ENCODE peak calls at places on chromosomes 7 and 10, in five cellular contexts. One of them, this sample, is unnamed.

GRCh38 chr7:120273476-120273975 is 551 bp downstream of the KCND2 start:
- DNase-seq in cardiac fibroblast: peak; percentile 43
- DNase-seq in MM.1S: peak; percentile 92
- DNase-seq in OCI-LY7: no peak
- DNase-seq in fibroblast of lung: peak; percentile 22
- DNase-seq in this sample: no peak

GRCh38 chr10:24951201-24952145 is 933 bp downstream of the PRTFDC1 start:
- DNase-seq in cardiac fibroblast: peak; percentile 65
- DNase-seq in MM.1S: no peak
- DNase-seq in OCI-LY7: no peak
- DNase-seq in fibroblast of lung: peak; percentile 34
- DNase-seq in this sample: no peak

GRCh38 chr10:62177111-62177510 is 91.5 kb downstream of the RTKN2 start:
- DNase-seq in cardiac fibroblast: peak; percentile 18
- DNase-seq in MM.1S: no peak
- DNase-seq in OCI-LY7: no peak
- DNase-seq in fibroblast of lung: peak; percentile 57
- DNase-seq in this sample: no peak

GRCh38 chr10:125159486-125159931 is 854 bp downstream of the CTBP2 start:
- DNase-seq in cardiac fibroblast: peak; percentile 21
- DNase-seq in MM.1S: no peak
- DNase-seq in OCI-LY7: no peak
- DNase-seq in fibroblast of lung: no peak
- DNase-seq in this sample: no peak

GRCh38 chr10:86964061-86964846 is 4.0 kb upstream of the ADIRF start:
- DNase-seq in cardiac fibroblast: no peak
- DNase-seq in MM.1S: no peak
- DNase-seq in OCI-LY7: no peak
- DNase-seq in fibroblast of lung: no peak
- DNase-seq in this sample: no peak

GRCh38 chr7:151808296-151809155 is 68.4 kb downstream of the PRKAG2 start:
- DNase-seq in cardiac fibroblast: peak; percentile 22
- DNase-seq in MM.1S: no peak
- DNase-seq in OCI-LY7: no peak
- DNase-seq in fibroblast of lung: peak; percentile 30
- DNase-seq in this sample: no peak

GRCh38 chr10:27153855-27154198 is 357 bp downstream of the YME1L1 start:
- DNase-seq in cardiac fibroblast: peak; percentile 25
- DNase-seq in MM.1S: peak; percentile 26
- DNase-seq in OCI-LY7: peak; percentile 30
- DNase-seq in fibroblast of lung: peak; percentile 28
- DNase-seq in this sample: no peak

GRCh38 chr7:24123061-24123460 is 160.9 kb upstream of the NPY start:
- DNase-seq in cardiac fibroblast: peak; percentile 1
- DNase-seq in MM.1S: no peak
- DNase-seq in OCI-LY7: no peak
- DNase-seq in fibroblast of lung: peak; percentile 42
- DNase-seq in this sample: no peak

DNA sequence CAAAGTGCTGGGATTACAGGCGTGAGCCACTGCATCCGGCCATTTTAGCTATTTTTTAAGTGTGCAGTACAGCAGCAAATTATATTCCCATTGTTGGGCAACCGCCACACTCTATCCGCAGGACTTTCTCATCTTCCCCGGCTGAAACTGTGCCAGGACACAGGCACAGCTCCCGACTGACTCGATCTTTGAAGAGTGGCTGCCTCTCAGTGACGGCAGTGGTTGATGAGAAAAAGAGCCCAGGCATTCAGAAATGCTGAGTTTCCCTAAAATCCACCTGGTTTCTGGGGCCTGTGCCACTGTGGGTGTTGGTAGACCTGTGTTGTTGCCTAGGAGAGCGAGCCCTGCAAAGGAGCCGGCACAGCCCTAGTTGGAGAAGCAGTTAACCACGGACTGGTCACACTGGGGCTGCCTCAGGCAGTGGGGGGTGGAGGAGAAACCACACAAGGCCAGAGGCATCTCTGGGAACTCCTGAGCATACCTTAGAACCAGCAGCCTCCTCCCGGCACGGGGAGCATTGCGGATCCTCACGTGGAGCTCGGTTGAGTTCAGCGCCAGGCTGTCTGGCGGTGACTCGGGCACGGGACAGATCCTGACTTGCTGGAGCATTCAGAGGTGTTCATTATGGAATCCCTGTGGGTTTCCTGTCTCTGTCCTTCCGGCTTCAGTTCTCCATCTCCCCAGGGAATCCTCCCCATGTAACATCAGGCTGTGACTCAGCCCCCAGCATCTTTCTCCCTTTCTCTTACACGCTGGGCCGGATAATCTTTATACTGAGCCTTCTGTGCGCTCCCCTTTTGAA is 16.2 kb downstream of the PFKFB3 start:
- DNase-seq in cardiac fibroblast: peak; percentile 51
- DNase-seq in MM.1S: no peak
- DNase-seq in OCI-LY7: no peak
- DNase-seq in fibroblast of lung: peak; percentile 84
- DNase-seq in this sample: no peak
- H3K4me3 ChIP-seq in cardiac fibroblast: no peak overlapping the region
- H3K4me3 ChIP-seq in MM.1S: no peak overlapping the region
- H3K4me3 ChIP-seq in OCI-LY7: no peak overlapping the region
- H3K4me3 ChIP-seq in fibroblast of lung: no peak overlapping the region
- H3K4me3 ChIP-seq in this sample: no peak overlapping the region

GRCh38 chr10:132404911-132405462 is 8.0 kb downstream of the PWWP2B start:
- DNase-seq in cardiac fibroblast: no peak
- DNase-seq in MM.1S: no peak
- DNase-seq in OCI-LY7: no peak
- DNase-seq in fibroblast of lung: no peak
- DNase-seq in this sample: no peak
- TF ChIP-seq CTCF in cardiac fibroblast: no peak
- TF ChIP-seq CTCF in MM.1S: no peak
- TF ChIP-seq CTCF in OCI-LY7: no peak
- TF ChIP-seq CTCF in fibroblast of lung: no peak
- TF ChIP-seq CTCF in this sample: no peak

GRCh38 chr10:60732240-60733188 is 45.8 kb upstream of the CDK1 start:
- DNase-seq in cardiac fibroblast: no peak
- DNase-seq in MM.1S: peak; percentile 37
- DNase-seq in OCI-LY7: no peak
- DNase-seq in fibroblast of lung: no peak
- DNase-seq in this sample: no peak

GRCh38 chr10:60733826-60734225 is 44.5 kb upstream of the CDK1 start:
- DNase-seq in cardiac fibroblast: no peak
- DNase-seq in MM.1S: no peak
- DNase-seq in OCI-LY7: no peak
- DNase-seq in fibroblast of lung: no peak
- DNase-seq in this sample: no peak

GRCh38 chr10:60735244-60735643 is 43.0 kb upstream of the CDK1 start:
- DNase-seq in cardiac fibroblast: no peak
- DNase-seq in MM.1S: no peak
- DNase-seq in OCI-LY7: no peak
- DNase-seq in fibroblast of lung: no peak
- DNase-seq in this sample: no peak

GRCh38 chr10:60734226-60734625 is 44.1 kb upstream of the CDK1 start:
- DNase-seq in cardiac fibroblast: no peak
- DNase-seq in MM.1S: no peak
- DNase-seq in OCI-LY7: no peak
- DNase-seq in fibroblast of lung: no peak
- DNase-seq in this sample: no peak

DNA sequence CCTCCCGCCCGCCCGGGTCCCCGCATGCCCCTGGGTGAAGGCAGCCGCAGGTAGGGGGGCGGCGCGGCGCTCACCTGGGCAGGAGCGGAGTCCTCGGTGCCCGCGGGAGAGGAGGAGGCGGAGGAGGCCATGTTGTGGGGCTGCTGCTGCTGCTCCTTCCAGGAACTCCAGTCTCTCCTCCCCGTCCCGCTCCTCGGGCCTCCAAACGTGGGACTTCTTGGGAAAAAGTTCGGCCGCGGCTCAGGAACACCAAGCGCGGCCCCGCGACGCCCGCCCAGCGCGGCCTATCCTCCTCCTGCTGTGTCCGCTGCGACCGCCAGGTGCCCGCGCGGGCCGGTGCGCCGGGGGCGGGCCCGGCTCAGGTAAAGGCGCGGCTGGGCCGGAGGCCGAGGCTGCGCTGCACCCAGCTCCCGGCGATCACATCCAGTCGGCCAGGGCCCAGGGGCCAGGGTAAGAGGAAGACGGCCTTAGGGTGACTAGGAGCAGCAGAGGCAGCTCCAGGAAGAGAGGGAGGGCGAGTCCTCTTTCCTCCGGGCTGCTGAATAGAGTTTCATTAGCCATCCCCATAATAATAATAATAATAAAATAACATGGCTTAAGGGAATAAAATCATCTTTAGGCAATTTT is 45.0 kb upstream of the CDK1 start:
- DNase-seq in cardiac fibroblast: no peak
- DNase-seq in MM.1S: peak; percentile 62
- DNase-seq in OCI-LY7: no peak
- DNase-seq in fibroblast of lung: peak; percentile 11
- DNase-seq in this sample: no peak
- H3K4me3 ChIP-seq in cardiac fibroblast: peak overlapping the region; percentile 46
- H3K4me3 ChIP-seq in MM.1S: peak overlapping the region; percentile 69
- H3K4me3 ChIP-seq in OCI-LY7: no peak overlapping the region
- H3K4me3 ChIP-seq in fibroblast of lung: peak overlapping the region; percentile 7
- H3K4me3 ChIP-seq in this sample: peak overlapping the region; percentile 34

GRCh38 chr10:35192645-35193249 is 66.1 kb downstream of the CREM start:
- DNase-seq in cardiac fibroblast: peak; percentile 41
- DNase-seq in MM.1S: no peak
- DNase-seq in OCI-LY7: no peak
- DNase-seq in fibroblast of lung: no peak
- DNase-seq in this sample: no peak
- TF ChIP-seq CTCF in cardiac fibroblast: no peak
- TF ChIP-seq CTCF in MM.1S: no peak
- TF ChIP-seq CTCF in OCI-LY7: no peak
- TF ChIP-seq CTCF in fibroblast of lung: no peak
- TF ChIP-seq CTCF in this sample: no peak

GRCh38 chr7:43114451-43114765 is 2.0 kb downstream of the HECW1 start:
- DNase-seq in cardiac fibroblast: no peak
- DNase-seq in MM.1S: no peak
- DNase-seq in OCI-LY7: no peak
- DNase-seq in fibroblast of lung: no peak
- DNase-seq in this sample: no peak
- H3K4me3 ChIP-seq in cardiac fibroblast: no peak overlapping the region
- H3K4me3 ChIP-seq in MM.1S: no peak overlapping the region
- H3K4me3 ChIP-seq in OCI-LY7: no peak overlapping the region
- H3K4me3 ChIP-seq in fibroblast of lung: no peak overlapping the region
- H3K4me3 ChIP-seq in this sample: peak overlapping the region; percentile 57

This sample was measured in HFF-Myc.